ENCODE peak calls at places on chromosomes 4 and X, in four cellular contexts. G, Y, D and V are unnamed samples.

GRCh38 chr4:160202802-160203201 is 1099.9 kb downstream of the RAPGEF2 start:
- DNase-seq in G (no peak), Y (no peak), D (no peak), V (no peak)

GRCh38 chr4:16237715-16238114 is 11.4 kb upstream of the TAPT1 start:
- DNase-seq in G (no peak), Y (no peak), D (no peak), V (no peak)

GRCh38 chr4:1603413-1604135 is 80.5 kb downstream of the FAM53A start:
- DNase-seq in G (no peak), Y (no peak), D (no peak), V (no peak)

GRCh38 chr4:86720508-86721068 is 126.5 kb downstream of the PTPN13 start:
- DNase-seq in G (peak; percentile 33), Y (no peak), D (no peak), V (no peak)

GRCh38 chr4:108370291-108370690 is 201.6 kb upstream of the LEF1 start:
- DNase-seq in G (no peak), Y (no peak), D (no peak), V (no peak)

GRCh38 chr4:6446538-6447451 is 25.6 kb downstream of the PPP2R2C start:
- DNase-seq in G (no peak), Y (no peak), D (no peak), V (no peak)

GRCh38 chr4:173317003-173317402 is 17.2 kb downstream of the HMGB2 start:
- DNase-seq in G (no peak), Y (peak; percentile 51), D (no peak), V (peak; percentile 4)

GRCh38 chrX:55143621-55144020 is 54.8 kb downstream of the PAGE2 start:
- DNase-seq in G (no peak), Y (no peak), D (no peak), V (no peak)

GRCh38 chr4:22428441-22428840 is 87.4 kb downstream of the ADGRA3 start:
- DNase-seq in G (no peak), Y (no peak), D (no peak), V (no peak)

GRCh38 chr4:147586032-147586431 is 31.2 kb upstream of the TMEM184C start:
- DNase-seq in G (no peak), Y (no peak), D (no peak), V (no peak)

GRCh38 chr4:138898282-138898681 is 117.3 kb upstream of the NOCT start:
- DNase-seq in G (peak; percentile 58), Y (no peak), D (no peak), V (peak; percentile 78)

GRCh38 chr4:46937493-46937892 is 28.4 kb upstream of the COX7B2 start:
- DNase-seq in G (no peak), Y (no peak), D (no peak), V (no peak)

GRCh38 chr4:104859601-104860000 is 287.1 kb upstream of the TET2 start:
- DNase-seq in G (no peak), Y (no peak), D (peak; percentile 8), V (no peak)

GRCh38 chrX:17635231-17635630 is 102.1 kb upstream of the SCML1 start:
- DNase-seq in G (peak; percentile 18), Y (peak; percentile 89), D (peak; percentile 81), V (no peak)

GRCh38 chrX:2484232-2484631 is 16.5 kb downstream of the DHRSX start:
- DNase-seq in G (no peak), Y (no peak), D (no peak), V (no peak)

GRCh38 chrX:2483398-2483797 is 17.4 kb downstream of the DHRSX start:
- DNase-seq in G (no peak), Y (no peak), D (no peak), V (no peak)

GRCh38 chrX:2485460-2485753 is 15.4 kb downstream of the DHRSX start:
- DNase-seq in G (peak; percentile 14), Y (no peak), D (no peak), V (no peak)

GRCh38 chrX:2485789-2486345 is 14.9 kb downstream of the DHRSX start:
- DNase-seq in G (no peak), Y (no peak), D (no peak), V (no peak)

GRCh38 chrX:2484721-2485459 is 15.9 kb downstream of the DHRSX start:
- DNase-seq in G (peak; percentile 54), Y (no peak), D (no peak), V (no peak)
- H2BK15ac ChIP-seq in G (no peak overlapping the region), Y (no peak overlapping the region), D (no peak overlapping the region), V (no peak overlapping the region)

GRCh38 chr4:185099024-185099682 is 43.9 kb upstream of the SLC25A4 start:
- DNase-seq in G (no peak), Y (no peak), D (no peak), V (no peak)
- H2BK15ac ChIP-seq in G (no peak overlapping the region), Y (no peak overlapping the region), D (no peak overlapping the region), V (no peak overlapping the region)

GRCh38 chr4:88159137-88159725 is 792 bp upstream of the ABCG2 start:
- DNase-seq in G (no peak), Y (peak; percentile 84), D (no peak), V (no peak)

GRCh38 chr4:88162636-88163035 is 4.2 kb upstream of the ABCG2 start:
- DNase-seq in G (no peak), Y (no peak), D (peak; percentile 76), V (no peak)

GRCh38 chr4:88158038-88158359 is 440 bp downstream of the ABCG2 start:
- DNase-seq in G (no peak), Y (no peak), D (no peak), V (no peak)

GRCh38 chr4:88163286-88163685 is 4.8 kb upstream of the ABCG2 start:
- DNase-seq in G (no peak), Y (no peak), D (peak; percentile 20), V (no peak)

DNA sequence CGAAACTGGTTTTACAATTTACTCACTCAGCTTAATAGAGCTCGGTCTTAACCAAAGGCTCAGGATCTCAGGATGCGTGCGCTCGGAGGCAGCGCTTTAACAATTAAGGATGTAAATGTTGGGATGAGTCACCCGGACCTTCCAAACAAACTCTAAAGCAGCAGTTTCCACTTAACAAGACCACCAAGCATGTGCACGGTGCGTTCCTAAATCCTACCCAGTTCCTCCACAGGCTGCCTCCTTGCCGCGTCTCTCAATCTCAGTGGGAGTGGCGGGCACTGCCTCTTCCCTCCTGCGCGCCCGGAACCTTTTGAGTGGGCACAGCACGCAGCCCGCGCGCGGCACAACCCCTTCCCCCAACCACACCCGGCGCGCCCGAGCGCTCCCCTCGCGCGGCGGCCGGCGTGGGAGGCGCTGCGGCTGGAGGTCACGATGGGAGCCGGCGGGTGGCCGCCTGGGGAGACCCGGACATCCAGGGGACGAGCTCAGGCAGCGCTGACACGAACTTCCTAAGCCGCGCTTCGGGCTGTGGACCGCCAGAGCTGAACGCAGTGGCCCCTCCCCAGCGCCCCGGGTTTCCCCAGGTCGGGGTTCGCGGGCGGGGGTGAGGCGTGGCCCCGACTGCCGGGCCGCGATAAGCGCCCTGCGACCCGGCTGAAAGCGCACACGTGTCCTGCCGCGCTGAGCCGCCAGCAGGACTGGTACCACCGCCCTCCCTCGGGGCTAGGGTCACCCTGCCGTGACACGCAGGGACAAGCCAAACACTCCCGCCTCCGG is at the start of gene ABCG2:
- DNase-seq in G (peak; percentile 75), Y (peak; percentile 78), D (peak; percentile 54), V (peak; percentile 90)
- H2BK15ac ChIP-seq in G (peak within 1 kb of the TSS; percentile 55), Y (no peak within 1 kb of the TSS), D (no peak within 1 kb of the TSS), V (peak within 1 kb of the TSS; percentile 57)

DNA sequence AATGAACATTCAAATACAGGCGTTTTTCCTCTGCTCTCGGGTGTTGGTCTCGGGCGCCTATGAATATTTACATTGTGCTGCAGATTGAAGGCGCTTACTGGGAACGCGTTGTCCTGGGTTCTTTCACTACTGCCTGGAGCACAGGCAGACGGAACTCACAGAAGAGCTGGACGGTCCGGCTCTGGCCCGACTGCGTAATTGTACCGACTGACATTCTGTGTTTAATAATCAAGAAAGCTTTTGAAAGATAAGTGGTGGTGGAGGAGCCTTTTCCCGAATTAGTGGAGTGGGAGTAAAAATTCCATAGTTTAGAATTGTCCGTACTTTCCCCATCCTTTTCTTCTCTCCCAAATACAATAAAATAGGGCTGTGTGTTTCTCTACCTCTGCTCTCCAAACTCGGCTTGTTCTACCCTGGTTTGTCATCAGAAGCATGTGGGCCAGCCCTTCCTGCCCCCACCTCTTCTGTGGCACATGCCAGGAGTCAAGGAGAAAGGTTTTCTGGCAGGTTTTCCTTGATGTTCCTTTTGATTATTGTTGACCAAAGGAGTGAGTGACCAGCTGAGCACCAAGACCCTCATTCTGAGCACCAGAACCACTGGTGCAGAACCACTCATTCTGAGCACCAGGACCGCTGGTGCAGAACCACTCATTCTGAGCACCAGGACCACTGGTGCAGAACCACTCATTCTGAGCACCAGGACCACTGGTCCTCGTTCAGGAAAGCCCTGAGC is 2.3 kb downstream of the FHDC1 start:
- DNase-seq in G (no peak), Y (no peak), D (no peak), V (no peak)
- H2BK15ac ChIP-seq in G (no peak overlapping the region), Y (no peak overlapping the region), D (no peak overlapping the region), V (no peak overlapping the region)

GRCh38 chr4:54228563-54229501 is at the start of gene PDGFRA:
- DNase-seq in G (peak; percentile 94), Y (peak; percentile 33), D (peak; percentile 23), V (peak; percentile 96)
- H2BK15ac ChIP-seq in G (peak within 1 kb of the TSS; percentile 79), Y (no peak within 1 kb of the TSS), D (no peak within 1 kb of the TSS), V (peak within 1 kb of the TSS; percentile 94)

GRCh38 chr4:7910721-7911015 is 29.0 kb downstream of the AFAP1 start:
- DNase-seq in G (no peak), Y (no peak), D (no peak), V (no peak)
- H2BK15ac ChIP-seq in G (peak overlapping the region; percentile 96), Y (no peak overlapping the region), D (peak overlapping the region; percentile 55), V (peak overlapping the region; percentile 44)

DNA sequence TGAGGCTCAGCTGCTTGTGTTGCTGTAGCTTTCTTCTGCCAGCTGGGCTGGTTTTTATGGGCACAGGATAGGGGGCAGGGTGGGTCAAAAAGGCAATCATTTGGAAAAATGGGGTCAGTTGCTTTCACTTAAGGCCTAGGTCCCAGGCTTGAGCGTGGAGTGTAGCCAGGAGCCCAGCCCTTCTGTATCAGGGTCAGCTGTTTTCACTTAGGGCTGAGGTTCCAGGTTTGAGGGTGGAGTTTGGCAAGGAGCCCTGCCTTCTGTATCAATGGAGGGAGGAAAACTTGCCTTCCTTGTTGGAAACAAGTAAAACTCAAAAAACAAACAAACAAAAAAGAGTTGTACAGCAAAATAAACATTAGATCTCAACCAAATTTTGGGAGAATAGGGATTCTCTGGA is 37.0 kb upstream of the UGT8 start:
- DNase-seq in G (no peak), Y (no peak), D (no peak), V (no peak)
- H2BK15ac ChIP-seq in G (no peak overlapping the region), Y (no peak overlapping the region), D (no peak overlapping the region), V (no peak overlapping the region)

DNA sequence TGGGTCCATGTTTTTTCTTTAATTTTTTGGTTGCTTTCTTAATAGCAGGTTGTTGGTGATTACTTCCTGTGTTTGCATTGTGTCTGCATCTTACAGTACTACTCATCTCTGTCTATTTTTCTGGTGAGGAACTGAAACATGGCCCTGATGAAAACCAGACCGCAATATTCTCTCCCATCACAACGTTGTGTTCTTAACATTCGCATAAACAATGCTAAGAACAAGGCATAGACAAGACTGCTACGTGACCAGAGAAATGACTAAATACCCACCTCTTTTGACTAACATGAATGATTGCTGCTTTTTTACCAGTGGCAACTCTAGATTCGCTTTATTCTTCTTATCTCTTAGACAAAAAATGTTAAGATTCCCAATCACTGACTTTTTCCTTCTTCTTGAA is 179.1 kb downstream of the GC start:
- DNase-seq in G (no peak), Y (no peak), D (no peak), V (peak; percentile 58)
- H2BK15ac ChIP-seq in G (no peak overlapping the region), Y (no peak overlapping the region), D (no peak overlapping the region), V (no peak overlapping the region)